ENCODE peak calls at places on chromosomes 16 and 17, in six cellular contexts. One of them, this sample, is unnamed. For H3K27me3, the result is how much of the 10 kb centered on the place peaks cover.

GRCh38 chr16:55138298-55138697 is 185.7 kb upstream of the IRX6 start:
- DNase-seq in body of pancreas: peak
- DNase-seq in uterus: no peak
- DNase-seq in adrenal gland: no peak
- DNase-seq in K562: no peak
- DNase-seq in IMR-90: no peak
- DNase-seq in this sample: no peak

GRCh38 chr17:55783684-55784245 is 32.9 kb downstream of the PCTP start:
- DNase-seq in adrenal gland: peak
- DNase-seq in uterus: peak
- DNase-seq in K562: no peak
- DNase-seq in IMR-90: no peak
- DNase-seq in body of pancreas: peak
- DNase-seq in this sample: peak

GRCh38 chr16:8931864-8932263 is 31.8 kb downstream of the USP7 start:
- DNase-seq in body of pancreas: peak
- DNase-seq in IMR-90: peak
- DNase-seq in K562: peak
- DNase-seq in adrenal gland: peak
- DNase-seq in uterus: peak
- DNase-seq in this sample: peak

GRCh38 chr17:68533887-68534700 is 21.9 kb downstream of the PRKAR1A start:
- DNase-seq in body of pancreas: no peak
- DNase-seq in K562: no peak
- DNase-seq in uterus: no peak
- DNase-seq in adrenal gland: no peak
- DNase-seq in IMR-90: peak
- DNase-seq in this sample: no peak

GRCh38 chr16:89122322-89122831 is 28.7 kb downstream of the ACSF3 start:
- DNase-seq in adrenal gland: no peak
- DNase-seq in body of pancreas: no peak
- DNase-seq in IMR-90: no peak
- DNase-seq in uterus: no peak
- DNase-seq in K562: no peak
- DNase-seq in this sample: no peak

GRCh38 chr17:7307686-7308624 is 527 bp downstream of the EIF5A start:
- DNase-seq in IMR-90: peak
- DNase-seq in K562: peak
- DNase-seq in body of pancreas: peak
- DNase-seq in adrenal gland: peak
- DNase-seq in uterus: peak
- DNase-seq in this sample: no peak

GRCh38 chr16:89049484-89050118 is 44.1 kb upstream of the ACSF3 start:
- DNase-seq in body of pancreas: no peak
- DNase-seq in K562: no peak
- DNase-seq in IMR-90: no peak
- DNase-seq in uterus: no peak
- DNase-seq in adrenal gland: no peak
- DNase-seq in this sample: no peak

GRCh38 chr17:43599835-43600234 is 53.7 kb upstream of the ETV4 start:
- DNase-seq in adrenal gland: peak
- DNase-seq in K562: no peak
- DNase-seq in IMR-90: peak
- DNase-seq in body of pancreas: no peak
- DNase-seq in uterus: peak
- DNase-seq in this sample: no peak

GRCh38 chr16:86556576-86556975 is 1.5 kb upstream of the MTHFSD start:
- DNase-seq in body of pancreas: no peak
- DNase-seq in uterus: no peak
- DNase-seq in K562: no peak
- DNase-seq in IMR-90: no peak
- DNase-seq in adrenal gland: no peak
- DNase-seq in this sample: no peak

GRCh38 chr17:63988741-63989621 is 9.2 kb upstream of the PRR29 start:
- DNase-seq in K562: no peak
- DNase-seq in body of pancreas: no peak
- DNase-seq in uterus: no peak
- DNase-seq in IMR-90: no peak
- DNase-seq in adrenal gland: no peak
- DNase-seq in this sample: no peak

GRCh38 chr17:33927732-33928133 is 327.4 kb upstream of the CCL2 start:
- DNase-seq in K562: peak
- DNase-seq in uterus: no peak
- DNase-seq in body of pancreas: no peak
- DNase-seq in IMR-90: peak
- DNase-seq in adrenal gland: no peak
- DNase-seq in this sample: no peak

GRCh38 chr16:62167551-62167950 is 131.3 kb upstream of the CDH8 start:
- DNase-seq in K562: no peak
- DNase-seq in uterus: no peak
- DNase-seq in IMR-90: no peak
- DNase-seq in adrenal gland: no peak
- DNase-seq in body of pancreas: no peak
- DNase-seq in this sample: no peak

GRCh38 chr17:8698142-8699050 is 46.2 kb downstream of the CCDC42 start:
- DNase-seq in K562: no peak
- DNase-seq in IMR-90: peak
- DNase-seq in body of pancreas: peak
- DNase-seq in adrenal gland: peak
- DNase-seq in uterus: peak
- DNase-seq in this sample: no peak

GRCh38 chr16:31363721-31364120 is 8.7 kb downstream of the ITGAX start:
- DNase-seq in adrenal gland: no peak
- DNase-seq in IMR-90: no peak
- DNase-seq in uterus: no peak
- DNase-seq in body of pancreas: no peak
- DNase-seq in K562: no peak
- DNase-seq in this sample: no peak

GRCh38 chr16:56203052-56203451 is 11.8 kb downstream of the GNAO1 start:
- DNase-seq in adrenal gland: no peak
- DNase-seq in K562: peak
- DNase-seq in body of pancreas: no peak
- DNase-seq in IMR-90: peak
- DNase-seq in uterus: no peak
- DNase-seq in this sample: no peak

GRCh38 chr17:35788504-35788998 is 6.9 kb downstream of the MMP28 start:
- DNase-seq in K562: no peak
- DNase-seq in IMR-90: peak
- DNase-seq in uterus: no peak
- DNase-seq in body of pancreas: no peak
- DNase-seq in adrenal gland: peak
- DNase-seq in this sample: peak

GRCh38 chr16:324451-325334 is 27.8 kb downstream of the AXIN1 start:
- DNase-seq in adrenal gland: no peak
- DNase-seq in K562: peak
- DNase-seq in uterus: no peak
- DNase-seq in IMR-90: no peak
- DNase-seq in body of pancreas: no peak
- DNase-seq in this sample: no peak

GRCh38 chr16:87552772-87553171 is 49.5 kb upstream of the JPH3 start:
- DNase-seq in K562: no peak
- DNase-seq in body of pancreas: no peak
- DNase-seq in IMR-90: no peak
- DNase-seq in adrenal gland: no peak
- DNase-seq in uterus: no peak
- DNase-seq in this sample: no peak

GRCh38 chr17:29379084-29379811 is 10.9 kb upstream of the TAOK1 start:
- DNase-seq in IMR-90: no peak
- DNase-seq in body of pancreas: no peak
- DNase-seq in K562: no peak
- DNase-seq in uterus: no peak
- DNase-seq in adrenal gland: no peak
- DNase-seq in this sample: no peak

GRCh38 chr17:16652252-16652651 is 1.4 kb downstream of the ZNF624 start:
- DNase-seq in body of pancreas: no peak
- DNase-seq in adrenal gland: no peak
- DNase-seq in K562: no peak
- DNase-seq in IMR-90: no peak
- DNase-seq in uterus: no peak
- DNase-seq in this sample: no peak

GRCh38 chr17:16652847-16653366 is 743 bp downstream of the ZNF624 start:
- DNase-seq in adrenal gland: no peak
- DNase-seq in uterus: no peak
- DNase-seq in IMR-90: no peak
- DNase-seq in K562: no peak
- DNase-seq in body of pancreas: no peak
- DNase-seq in this sample: no peak

GRCh38 chr17:16649585-16649984 is 4.1 kb downstream of the ZNF624 start:
- DNase-seq in body of pancreas: no peak
- DNase-seq in uterus: no peak
- DNase-seq in IMR-90: no peak
- DNase-seq in adrenal gland: no peak
- DNase-seq in K562: no peak
- DNase-seq in this sample: no peak

DNA sequence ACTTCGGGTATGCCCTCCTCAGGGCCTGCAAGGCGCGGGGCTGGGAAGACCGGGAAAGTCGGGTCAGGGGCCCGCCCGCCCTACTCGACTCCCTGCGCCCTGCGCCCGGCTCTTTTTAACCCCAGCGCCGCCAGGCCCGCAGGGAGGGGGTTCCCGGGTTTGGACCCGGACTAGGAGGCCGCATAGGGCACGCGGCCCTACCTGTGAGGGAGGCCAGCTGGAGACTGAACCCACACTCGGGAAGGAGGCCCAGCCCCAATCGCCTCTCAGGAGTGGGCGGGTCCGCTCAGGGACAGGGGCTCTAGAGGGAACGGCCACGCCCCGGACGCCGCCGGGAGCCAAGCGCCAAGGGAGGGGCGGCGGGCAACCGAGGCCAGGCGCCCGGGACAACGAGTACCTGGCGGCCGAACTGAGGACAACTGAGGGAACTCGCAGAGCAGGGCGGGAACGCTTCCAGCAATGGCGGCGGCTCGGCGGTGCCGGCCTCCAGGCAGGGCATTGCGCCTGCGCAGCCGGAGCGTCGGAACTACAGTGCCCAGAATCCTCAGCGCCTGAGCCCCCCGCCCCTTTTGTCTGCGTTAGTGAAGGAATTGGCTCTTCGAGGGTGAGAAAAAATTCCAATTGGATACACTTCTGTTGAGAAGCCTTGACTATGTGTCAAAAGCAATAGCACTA is at the start of gene ZNF624:
- DNase-seq in K562: peak
- DNase-seq in IMR-90: peak
- DNase-seq in body of pancreas: peak
- DNase-seq in uterus: peak
- DNase-seq in adrenal gland: peak
- DNase-seq in this sample: peak
- TF ChIP-seq POLR2A in K562: peak
- TF ChIP-seq POLR2A in IMR-90: no peak
- TF ChIP-seq POLR2A in body of pancreas: peak
- TF ChIP-seq POLR2A in uterus: peak
- TF ChIP-seq POLR2A in adrenal gland: peak
- TF ChIP-seq POLR2A in this sample: no peak

GRCh38 chr17:81383504-81384421 is 11.5 kb upstream of the BAHCC1 start:
- DNase-seq in IMR-90: no peak
- DNase-seq in body of pancreas: no peak
- DNase-seq in uterus: peak
- DNase-seq in K562: no peak
- DNase-seq in adrenal gland: no peak
- DNase-seq in this sample: no peak

GRCh38 chr17:81386141-81386645 is 9.1 kb upstream of the BAHCC1 start:
- DNase-seq in adrenal gland: no peak
- DNase-seq in body of pancreas: no peak
- DNase-seq in K562: no peak
- DNase-seq in IMR-90: no peak
- DNase-seq in uterus: peak
- DNase-seq in this sample: no peak

GRCh38 chr17:81386646-81387234 is 8.5 kb upstream of the BAHCC1 start:
- DNase-seq in uterus: peak
- DNase-seq in IMR-90: no peak
- DNase-seq in adrenal gland: peak
- DNase-seq in body of pancreas: peak
- DNase-seq in K562: peak
- DNase-seq in this sample: no peak

GRCh38 chr17:81384929-81385319 is 10.3 kb upstream of the BAHCC1 start:
- DNase-seq in IMR-90: no peak
- DNase-seq in uterus: peak
- DNase-seq in adrenal gland: no peak
- DNase-seq in K562: no peak
- DNase-seq in body of pancreas: no peak
- DNase-seq in this sample: no peak

GRCh38 chr17:81385320-81386111 is 9.7 kb upstream of the BAHCC1 start:
- DNase-seq in uterus: peak
- DNase-seq in K562: no peak
- DNase-seq in body of pancreas: no peak
- DNase-seq in IMR-90: no peak
- DNase-seq in adrenal gland: no peak
- DNase-seq in this sample: no peak
- H3K27me3 ChIP-seq in uterus: under half
- H3K27me3 ChIP-seq in K562: under half
- H3K27me3 ChIP-seq in body of pancreas: under half
- H3K27me3 ChIP-seq in IMR-90: under half
- H3K27me3 ChIP-seq in adrenal gland: under half
- H3K27me3 ChIP-seq in this sample: under half

GRCh38 chr17:1563786-1564613 is 1.4 kb upstream of the PITPNA start:
- DNase-seq in IMR-90: no peak
- DNase-seq in K562: peak
- DNase-seq in uterus: no peak
- DNase-seq in adrenal gland: no peak
- DNase-seq in body of pancreas: no peak
- DNase-seq in this sample: no peak
- TF ChIP-seq POLR2A in IMR-90: no peak
- TF ChIP-seq POLR2A in K562: no peak
- TF ChIP-seq POLR2A in uterus: no peak
- TF ChIP-seq POLR2A in adrenal gland: no peak
- TF ChIP-seq POLR2A in body of pancreas: no peak
- TF ChIP-seq POLR2A in this sample: no peak

GRCh38 chr16:2967721-2968161 is 1.4 kb upstream of the PAQR4 start:
- DNase-seq in IMR-90: no peak
- DNase-seq in body of pancreas: no peak
- DNase-seq in K562: no peak
- DNase-seq in adrenal gland: no peak
- DNase-seq in uterus: no peak
- DNase-seq in this sample: no peak

GRCh38 chr16:2966043-2966802 is 2.1 kb downstream of the KREMEN2 start:
- DNase-seq in uterus: no peak
- DNase-seq in body of pancreas: no peak
- DNase-seq in K562: no peak
- DNase-seq in adrenal gland: no peak
- DNase-seq in IMR-90: no peak
- DNase-seq in this sample: no peak

GRCh38 chr16:2968368-2968737 is 795 bp upstream of the PAQR4 start:
- DNase-seq in adrenal gland: no peak
- DNase-seq in uterus: no peak
- DNase-seq in K562: peak
- DNase-seq in body of pancreas: no peak
- DNase-seq in IMR-90: no peak
- DNase-seq in this sample: no peak

GRCh38 chr16:2967211-2967631 is 1.9 kb upstream of the PAQR4 start:
- DNase-seq in K562: no peak
- DNase-seq in IMR-90: no peak
- DNase-seq in body of pancreas: no peak
- DNase-seq in uterus: no peak
- DNase-seq in adrenal gland: no peak
- DNase-seq in this sample: no peak

DNA sequence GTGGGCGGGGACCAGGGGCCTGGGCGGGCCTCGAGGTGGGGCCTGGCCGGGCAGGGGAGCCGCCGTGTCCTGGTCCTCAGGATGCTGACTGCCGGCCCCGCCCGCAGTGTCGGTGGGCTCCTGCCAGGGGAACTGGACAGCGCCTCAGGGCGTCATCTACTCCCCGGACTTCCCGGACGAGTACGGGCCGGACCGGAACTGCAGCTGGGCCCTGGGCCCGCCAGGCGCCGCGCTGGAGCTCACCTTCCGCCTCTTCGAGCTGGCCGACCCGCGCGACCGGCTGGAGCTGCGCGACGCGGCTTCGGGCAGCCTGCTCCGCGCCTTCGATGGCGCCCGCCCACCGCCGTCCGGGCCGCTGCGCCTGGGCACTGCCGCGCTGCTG is 2.4 kb upstream of the PAQR4 start:
- DNase-seq in adrenal gland: no peak
- DNase-seq in K562: no peak
- DNase-seq in uterus: no peak
- DNase-seq in body of pancreas: peak
- DNase-seq in IMR-90: no peak
- DNase-seq in this sample: no peak
- H3K27me3 ChIP-seq in adrenal gland: half or more
- H3K27me3 ChIP-seq in K562: under half
- H3K27me3 ChIP-seq in uterus: under half
- H3K27me3 ChIP-seq in body of pancreas: under half
- H3K27me3 ChIP-seq in IMR-90: half or more
- H3K27me3 ChIP-seq in this sample: under half

This sample was measured in tibial nerve.